ENCODE peak calls at places on chromosomes 3 and 15, in seven cellular contexts. One of them, this sample, is unnamed.
A peak's percentile ranks its signal among the peaks of the same experiment; 100 is the strongest.

GRCh38 chr3:138137901-138138300 is 5.7 kb upstream of the A4GNT start:
- DNase-seq in ovary: no peak
- DNase-seq in A549: no peak
- DNase-seq in tibial nerve: no peak
- DNase-seq in mesendoderm: no peak
- DNase-seq in hepatocyte: no peak
- DNase-seq in thoracic aorta: no peak
- DNase-seq in this sample: no peak

GRCh38 chr3:45931476-45931875 is 11.8 kb upstream of the CXCR6 start:
- DNase-seq in mesendoderm: no peak
- DNase-seq in hepatocyte: no peak
- DNase-seq in tibial nerve: no peak
- DNase-seq in thoracic aorta: no peak
- DNase-seq in ovary: no peak
- DNase-seq in A549: no peak
- DNase-seq in this sample: no peak

GRCh38 chr15:45116482-45117326 is 2.6 kb downstream of the DUOXA2 start:
- DNase-seq in thoracic aorta: no peak
- DNase-seq in hepatocyte: no peak
- DNase-seq in mesendoderm: no peak
- DNase-seq in tibial nerve: no peak
- DNase-seq in A549: no peak
- DNase-seq in ovary: no peak
- DNase-seq in this sample: no peak

GRCh38 chr3:2110597-2111117 is 12.0 kb downstream of the CNTN4 start:
- DNase-seq in tibial nerve: no peak
- DNase-seq in thoracic aorta: no peak
- DNase-seq in A549: no peak
- DNase-seq in mesendoderm: no peak
- DNase-seq in hepatocyte: no peak
- DNase-seq in ovary: no peak
- DNase-seq in this sample: no peak

GRCh38 chr3:55719508-55719907 is 232.4 kb upstream of the WNT5A start:
- DNase-seq in mesendoderm: no peak
- DNase-seq in tibial nerve: no peak
- DNase-seq in thoracic aorta: no peak
- DNase-seq in A549: no peak
- DNase-seq in ovary: no peak
- DNase-seq in hepatocyte: no peak
- DNase-seq in this sample: no peak

GRCh38 chr3:100400424-100400781 is 486 bp downstream of the TOMM70 start:
- DNase-seq in tibial nerve: no peak
- DNase-seq in hepatocyte: peak; percentile 42
- DNase-seq in thoracic aorta: no peak
- DNase-seq in A549: peak; percentile 3
- DNase-seq in ovary: no peak
- DNase-seq in mesendoderm: peak; percentile 22
- DNase-seq in this sample: no peak

GRCh38 chr3:139941580-139941979 is 6.6 kb downstream of the CLSTN2 start:
- DNase-seq in A549: no peak
- DNase-seq in hepatocyte: no peak
- DNase-seq in ovary: no peak
- DNase-seq in mesendoderm: no peak
- DNase-seq in thoracic aorta: no peak
- DNase-seq in tibial nerve: no peak
- DNase-seq in this sample: no peak

GRCh38 chr15:69392352-69392751 is 21.8 kb upstream of the KIF23 start:
- DNase-seq in ovary: no peak
- DNase-seq in A549: no peak
- DNase-seq in thoracic aorta: no peak
- DNase-seq in hepatocyte: no peak
- DNase-seq in mesendoderm: no peak
- DNase-seq in tibial nerve: no peak
- DNase-seq in this sample: no peak

GRCh38 chr3:139772539-139773500 is 95.0 kb upstream of the NMNAT3 start:
- DNase-seq in tibial nerve: no peak
- DNase-seq in A549: no peak
- DNase-seq in hepatocyte: no peak
- DNase-seq in thoracic aorta: no peak
- DNase-seq in mesendoderm: peak; percentile 45
- DNase-seq in ovary: no peak
- DNase-seq in this sample: no peak

GRCh38 chr15:68231102-68231818 is 1.7 kb upstream of the CLN6 start:
- DNase-seq in thoracic aorta: no peak
- DNase-seq in mesendoderm: no peak
- DNase-seq in ovary: no peak
- DNase-seq in A549: no peak
- DNase-seq in tibial nerve: no peak
- DNase-seq in hepatocyte: no peak
- DNase-seq in this sample: no peak

GRCh38 chr15:93458567-93458966 is 369.6 kb upstream of the RGMA start:
- DNase-seq in mesendoderm: no peak
- DNase-seq in tibial nerve: no peak
- DNase-seq in thoracic aorta: no peak
- DNase-seq in hepatocyte: no peak
- DNase-seq in ovary: no peak
- DNase-seq in A549: no peak
- DNase-seq in this sample: no peak

GRCh38 chr15:79378394-79379158 is 53.6 kb upstream of the MINAR1 start:
- DNase-seq in thoracic aorta: no peak
- DNase-seq in ovary: no peak
- DNase-seq in tibial nerve: no peak
- DNase-seq in A549: peak; percentile 17
- DNase-seq in mesendoderm: no peak
- DNase-seq in hepatocyte: no peak
- DNase-seq in this sample: no peak

GRCh38 chr3:161975201-161975600 is 478.6 kb downstream of the OTOL1 start:
- DNase-seq in tibial nerve: no peak
- DNase-seq in mesendoderm: no peak
- DNase-seq in hepatocyte: no peak
- DNase-seq in thoracic aorta: no peak
- DNase-seq in ovary: no peak
- DNase-seq in A549: no peak
- DNase-seq in this sample: no peak

GRCh38 chr3:161217496-161217895 is 3.6 kb upstream of the NMD3 start:
- DNase-seq in A549: peak; percentile 6
- DNase-seq in ovary: no peak
- DNase-seq in hepatocyte: peak; percentile 54
- DNase-seq in tibial nerve: no peak
- DNase-seq in mesendoderm: peak; percentile 19
- DNase-seq in thoracic aorta: no peak
- DNase-seq in this sample: no peak

GRCh38 chr15:48754011-48754410 is 56.9 kb downstream of the CEP152 start:
- DNase-seq in thoracic aorta: no peak
- DNase-seq in tibial nerve: no peak
- DNase-seq in A549: no peak
- DNase-seq in ovary: no peak
- DNase-seq in hepatocyte: no peak
- DNase-seq in mesendoderm: peak; percentile 35
- DNase-seq in this sample: no peak

GRCh38 chr15:69578792-69579587 is 126.4 kb downstream of the RPLP1 start:
- DNase-seq in tibial nerve: no peak
- DNase-seq in mesendoderm: peak; percentile 47
- DNase-seq in thoracic aorta: peak; percentile 44
- DNase-seq in hepatocyte: no peak
- DNase-seq in A549: no peak
- DNase-seq in ovary: no peak
- DNase-seq in this sample: no peak

GRCh38 chr3:69092030-69092513 is 7.3 kb downstream of the ARL6IP5 start:
- DNase-seq in ovary: no peak
- DNase-seq in thoracic aorta: no peak
- DNase-seq in mesendoderm: peak; percentile 24
- DNase-seq in hepatocyte: no peak
- DNase-seq in tibial nerve: no peak
- DNase-seq in A549: no peak
- DNase-seq in this sample: no peak

GRCh38 chr3:166060789-166061479 is 223.7 kb upstream of the BCHE start:
- DNase-seq in hepatocyte: no peak
- DNase-seq in tibial nerve: no peak
- DNase-seq in A549: no peak
- DNase-seq in ovary: no peak
- DNase-seq in thoracic aorta: no peak
- DNase-seq in mesendoderm: peak; percentile 73
- DNase-seq in this sample: no peak

GRCh38 chr3:45055411-45056143 is 29.5 kb downstream of the CLEC3B start:
- DNase-seq in hepatocyte: no peak
- DNase-seq in ovary: no peak
- DNase-seq in tibial nerve: no peak
- DNase-seq in A549: peak; percentile 49
- DNase-seq in thoracic aorta: no peak
- DNase-seq in mesendoderm: peak; percentile 93
- DNase-seq in this sample: no peak

GRCh38 chr3:99659032-99659431 is 20.6 kb downstream of the COL8A1 start:
- DNase-seq in tibial nerve: no peak
- DNase-seq in hepatocyte: peak; percentile 16
- DNase-seq in ovary: no peak
- DNase-seq in mesendoderm: no peak
- DNase-seq in A549: peak; percentile 31
- DNase-seq in thoracic aorta: no peak
- DNase-seq in this sample: no peak

GRCh38 chr3:160554980-160555379 is 10.4 kb downstream of the KPNA4 start:
- DNase-seq in A549: no peak
- DNase-seq in hepatocyte: no peak
- DNase-seq in tibial nerve: no peak
- DNase-seq in ovary: no peak
- DNase-seq in mesendoderm: no peak
- DNase-seq in thoracic aorta: no peak
- DNase-seq in this sample: no peak

GRCh38 chr15:72758195-72758594 is 25.4 kb downstream of the ADPGK start:
- DNase-seq in A549: peak; percentile 19
- DNase-seq in mesendoderm: peak; percentile 29
- DNase-seq in tibial nerve: no peak
- DNase-seq in ovary: no peak
- DNase-seq in hepatocyte: peak; percentile 35
- DNase-seq in thoracic aorta: no peak
- DNase-seq in this sample: no peak

GRCh38 chr3:165837058-165837525 is at the start of gene BCHE:
- DNase-seq in thoracic aorta: no peak
- DNase-seq in ovary: no peak
- DNase-seq in mesendoderm: peak; percentile 61
- DNase-seq in hepatocyte: peak; percentile 35
- DNase-seq in A549: peak; percentile 69
- DNase-seq in tibial nerve: peak; percentile 18
- DNase-seq in this sample: peak; percentile 10

GRCh38 chr15:89018235-89018634 is 70.0 kb upstream of the ABHD2 start:
- DNase-seq in mesendoderm: no peak
- DNase-seq in A549: no peak
- DNase-seq in tibial nerve: peak; percentile 54
- DNase-seq in thoracic aorta: peak; percentile 40
- DNase-seq in ovary: peak; percentile 73
- DNase-seq in hepatocyte: no peak
- DNase-seq in this sample: peak; percentile 59

DNA sequence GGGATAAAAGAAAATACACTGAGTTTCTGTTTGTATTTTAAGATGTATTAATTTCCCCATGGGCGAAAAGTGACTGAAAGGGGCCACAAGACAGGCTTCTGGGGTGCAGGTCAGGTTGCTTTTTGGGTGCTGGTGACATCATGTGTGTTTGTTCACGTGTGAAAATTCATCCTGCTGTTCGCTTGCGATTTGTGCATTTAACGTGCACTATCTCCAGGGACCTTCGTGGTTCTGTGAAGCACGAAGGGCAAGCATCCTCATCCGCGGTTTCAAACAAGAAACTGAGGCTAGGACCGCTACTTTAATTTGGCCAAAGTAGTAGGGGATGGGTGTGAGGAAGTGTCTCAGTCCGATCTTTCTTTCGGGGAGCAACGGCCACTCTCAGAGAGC is 1.6 kb upstream of the SMAD6 start:
- DNase-seq in hepatocyte: no peak
- DNase-seq in A549: no peak
- DNase-seq in ovary: no peak
- DNase-seq in tibial nerve: no peak
- DNase-seq in thoracic aorta: no peak
- DNase-seq in mesendoderm: no peak
- DNase-seq in this sample: no peak
- H3K27ac ChIP-seq in hepatocyte: peak overlapping the region; percentile 39
- H3K27ac ChIP-seq in A549: peak overlapping the region; percentile 83
- H3K27ac ChIP-seq in ovary: no peak overlapping the region
- H3K27ac ChIP-seq in tibial nerve: no peak overlapping the region
- H3K27ac ChIP-seq in thoracic aorta: peak overlapping the region; percentile 55
- H3K27ac ChIP-seq in mesendoderm: peak overlapping the region; percentile 23
- H3K27ac ChIP-seq in this sample: peak overlapping the region; percentile 95

GRCh38 chr3:174202561-174202960 is 656.6 kb upstream of the NAALADL2 start:
- DNase-seq in hepatocyte: no peak
- DNase-seq in A549: no peak
- DNase-seq in thoracic aorta: no peak
- DNase-seq in ovary: no peak
- DNase-seq in tibial nerve: no peak
- DNase-seq in mesendoderm: no peak
- DNase-seq in this sample: no peak
- H3K4me1 ChIP-seq in hepatocyte: no peaks in the 10 kb centered on the region
- H3K4me1 ChIP-seq in A549: no peaks in the 10 kb centered on the region
- H3K4me1 ChIP-seq in thoracic aorta: peaks cover 15% of the 10 kb centered on the region
- H3K4me1 ChIP-seq in ovary: no peaks in the 10 kb centered on the region
- H3K4me1 ChIP-seq in tibial nerve: no peaks in the 10 kb centered on the region
- H3K4me1 ChIP-seq in mesendoderm: no peaks in the 10 kb centered on the region
- H3K4me1 ChIP-seq in this sample: no peaks in the 10 kb centered on the region

GRCh38 chr15:80527406-80527805 is 123.2 kb downstream of the ARNT2 start:
- DNase-seq in thoracic aorta: no peak
- DNase-seq in mesendoderm: no peak
- DNase-seq in tibial nerve: no peak
- DNase-seq in A549: no peak
- DNase-seq in hepatocyte: no peak
- DNase-seq in ovary: no peak
- DNase-seq in this sample: no peak
- H3K27ac ChIP-seq in thoracic aorta: no peak overlapping the region
- H3K27ac ChIP-seq in mesendoderm: no peak overlapping the region
- H3K27ac ChIP-seq in tibial nerve: no peak overlapping the region
- H3K27ac ChIP-seq in A549: no peak overlapping the region
- H3K27ac ChIP-seq in hepatocyte: no peak overlapping the region
- H3K27ac ChIP-seq in ovary: no peak overlapping the region
- H3K27ac ChIP-seq in this sample: no peak overlapping the region

DNA sequence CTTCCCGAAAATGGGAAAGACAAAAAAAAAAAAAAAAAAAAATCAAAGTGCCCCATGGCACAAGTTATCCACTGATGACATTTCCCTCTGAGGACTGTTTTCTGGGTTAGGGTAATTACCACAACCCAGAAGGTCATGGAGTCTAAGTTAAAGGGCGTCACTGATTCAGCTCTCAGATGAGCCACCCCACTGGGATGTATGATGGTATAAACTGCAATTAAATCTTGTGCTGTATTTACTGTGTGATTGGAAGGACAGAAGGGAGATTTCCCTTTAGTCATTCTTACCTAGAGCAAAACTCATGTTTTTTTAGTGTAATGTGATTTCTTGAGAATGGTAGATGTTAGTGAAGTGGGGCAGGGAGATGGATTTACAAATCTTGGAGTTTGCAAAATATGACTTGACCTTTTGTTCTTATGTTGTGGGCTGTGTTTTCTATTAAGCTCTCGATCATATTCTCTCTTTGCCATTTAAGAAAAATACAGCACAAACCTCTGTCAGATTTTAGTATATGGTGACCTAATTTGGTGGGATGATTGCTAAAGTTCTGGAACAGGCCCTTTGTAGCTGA is 244.2 kb downstream of the PTPRG start:
- DNase-seq in tibial nerve: no peak
- DNase-seq in mesendoderm: no peak
- DNase-seq in A549: no peak
- DNase-seq in hepatocyte: no peak
- DNase-seq in ovary: no peak
- DNase-seq in thoracic aorta: no peak
- DNase-seq in this sample: no peak
- H3K4me1 ChIP-seq in tibial nerve: peaks cover 24% of the 10 kb centered on the region
- H3K4me1 ChIP-seq in mesendoderm: peaks cover 6% of the 10 kb centered on the region
- H3K4me1 ChIP-seq in A549: no peaks in the 10 kb centered on the region
- H3K4me1 ChIP-seq in hepatocyte: peaks cover 18% of the 10 kb centered on the region
- H3K4me1 ChIP-seq in ovary: peaks cover 25% of the 10 kb centered on the region
- H3K4me1 ChIP-seq in thoracic aorta: peaks cover 80% of the 10 kb centered on the region
- H3K4me1 ChIP-seq in this sample: peaks cover 53% of the 10 kb centered on the region

This sample was measured in heart right ventricle.